ENCODE peak calls at places on chromosomes 11 and 22, in four cellular contexts. One of them, this sample, is unnamed.

GRCh38 chr11:94525933-94526332 is 13.7 kb downstream of the C11orf97 start:
- DNase-seq in upper lobe of left lung: no peak
- DNase-seq in transverse colon: peak
- DNase-seq in GM23338: peak
- DNase-seq in this sample: peak

GRCh38 chr11:92449222-92449621 is 224.6 kb downstream of the FAT3 start:
- DNase-seq in transverse colon: no peak
- DNase-seq in GM23338: no peak
- DNase-seq in upper lobe of left lung: no peak
- DNase-seq in this sample: no peak

GRCh38 chr22:23073506-23074229 is 3.3 kb downstream of the GNAZ start:
- DNase-seq in upper lobe of left lung: no peak
- DNase-seq in GM23338: no peak
- DNase-seq in transverse colon: no peak
- DNase-seq in this sample: peak

GRCh38 chr11:61307354-61307753 is 12.2 kb upstream of the VWCE start:
- DNase-seq in upper lobe of left lung: no peak
- DNase-seq in GM23338: no peak
- DNase-seq in transverse colon: no peak
- DNase-seq in this sample: no peak

GRCh38 chr11:20712912-20713311 is 43.5 kb downstream of the NELL1 start:
- DNase-seq in GM23338: peak
- DNase-seq in transverse colon: no peak
- DNase-seq in upper lobe of left lung: no peak
- DNase-seq in this sample: no peak

GRCh38 chr11:121365304-121365703 is 72.7 kb downstream of the SC5D start:
- DNase-seq in upper lobe of left lung: no peak
- DNase-seq in transverse colon: no peak
- DNase-seq in GM23338: no peak
- DNase-seq in this sample: no peak

GRCh38 chr22:44112191-44112590 is 68.5 kb upstream of the PARVG start:
- DNase-seq in GM23338: no peak
- DNase-seq in transverse colon: no peak
- DNase-seq in upper lobe of left lung: peak
- DNase-seq in this sample: peak

GRCh38 chr22:31332886-31333285 is 13.3 kb downstream of the PATZ1 start:
- DNase-seq in upper lobe of left lung: no peak
- DNase-seq in transverse colon: no peak
- DNase-seq in GM23338: no peak
- DNase-seq in this sample: no peak

GRCh38 chr11:64998141-64998540 is 1.4 kb upstream of the BATF2 start:
- DNase-seq in GM23338: peak
- DNase-seq in upper lobe of left lung: no peak
- DNase-seq in transverse colon: peak
- DNase-seq in this sample: no peak

GRCh38 chr11:127693686-127694085 is 693.1 kb upstream of the KIRREL3 start:
- DNase-seq in transverse colon: no peak
- DNase-seq in upper lobe of left lung: no peak
- DNase-seq in GM23338: no peak
- DNase-seq in this sample: no peak

GRCh38 chr11:77244277-77245014 is 57.0 kb downstream of the GDPD4 start:
- DNase-seq in upper lobe of left lung: no peak
- DNase-seq in GM23338: no peak
- DNase-seq in transverse colon: no peak
- DNase-seq in this sample: no peak

GRCh38 chr22:50732681-50733080 is 5.3 kb upstream of the ACR start:
- DNase-seq in transverse colon: no peak
- DNase-seq in upper lobe of left lung: no peak
- DNase-seq in GM23338: no peak
- DNase-seq in this sample: no peak

GRCh38 chr11:71447791-71448256 is 369 bp downstream of the DHCR7 start:
- DNase-seq in upper lobe of left lung: peak
- DNase-seq in GM23338: peak
- DNase-seq in transverse colon: peak
- DNase-seq in this sample: no peak

GRCh38 chr11:1837171-1838076 is 1.4 kb upstream of the TNNI2 start:
- DNase-seq in GM23338: peak
- DNase-seq in transverse colon: peak
- DNase-seq in upper lobe of left lung: peak
- DNase-seq in this sample: peak

GRCh38 chr11:90476442-90477007 is 253.7 kb upstream of the CHORDC1 start:
- DNase-seq in transverse colon: no peak
- DNase-seq in upper lobe of left lung: no peak
- DNase-seq in GM23338: peak
- DNase-seq in this sample: no peak

GRCh38 chr11:115164774-115165173 is 339.4 kb downstream of the CADM1 start:
- DNase-seq in transverse colon: no peak
- DNase-seq in GM23338: peak
- DNase-seq in upper lobe of left lung: no peak
- DNase-seq in this sample: no peak

GRCh38 chr11:36030707-36031365 is 87.0 kb downstream of the LDLRAD3 start:
- DNase-seq in GM23338: no peak
- DNase-seq in transverse colon: no peak
- DNase-seq in upper lobe of left lung: no peak
- DNase-seq in this sample: no peak

GRCh38 chr11:35165416-35166368 is 26.7 kb downstream of the CD44 start:
- DNase-seq in transverse colon: peak
- DNase-seq in upper lobe of left lung: no peak
- DNase-seq in GM23338: no peak
- DNase-seq in this sample: no peak

GRCh38 chr11:17542249-17542648 is 2.0 kb downstream of the USH1C start:
- DNase-seq in GM23338: no peak
- DNase-seq in transverse colon: peak
- DNase-seq in upper lobe of left lung: no peak
- DNase-seq in this sample: no peak

DNA sequence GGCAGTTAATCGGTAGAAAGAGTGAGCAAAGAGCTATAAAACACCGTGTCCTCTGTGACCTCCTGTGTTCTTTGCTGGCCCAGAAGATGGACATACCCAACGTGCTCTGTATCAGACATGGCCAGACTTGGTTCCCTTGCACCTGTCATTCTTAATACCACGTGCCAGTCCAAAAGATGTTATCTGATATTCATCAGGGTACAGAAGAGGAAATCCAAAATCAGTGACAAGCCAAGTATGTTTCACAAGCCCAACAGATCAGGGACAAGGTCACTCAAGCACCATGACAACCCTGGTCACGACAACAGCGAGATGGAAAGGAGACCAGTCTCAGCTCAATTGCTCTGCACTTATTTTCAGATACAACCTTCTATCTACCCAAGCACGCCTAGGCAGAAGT is 3.4 kb downstream of the LRP4 start:
- DNase-seq in transverse colon: no peak
- DNase-seq in upper lobe of left lung: no peak
- DNase-seq in GM23338: no peak
- DNase-seq in this sample: no peak
- H3K27ac ChIP-seq in transverse colon: peak
- H3K27ac ChIP-seq in upper lobe of left lung: no peak
- H3K27ac ChIP-seq in GM23338: no peak
- H3K27ac ChIP-seq in this sample: peak

GRCh38 chr11:70271635-70271953 is 1.1 kb downstream of the PPFIA1 start:
- DNase-seq in transverse colon: no peak
- DNase-seq in upper lobe of left lung: no peak
- DNase-seq in GM23338: no peak
- DNase-seq in this sample: peak

GRCh38 chr11:70268526-70268925 is 2.0 kb upstream of the PPFIA1 start:
- DNase-seq in upper lobe of left lung: no peak
- DNase-seq in GM23338: no peak
- DNase-seq in transverse colon: no peak
- DNase-seq in this sample: no peak

GRCh38 chr11:70272009-70272408 is 1.5 kb downstream of the PPFIA1 start:
- DNase-seq in GM23338: no peak
- DNase-seq in transverse colon: no peak
- DNase-seq in upper lobe of left lung: no peak
- DNase-seq in this sample: peak

GRCh38 chr11:70270877-70271634 is 566 bp downstream of the PPFIA1 start:
- DNase-seq in GM23338: peak
- DNase-seq in transverse colon: peak
- DNase-seq in upper lobe of left lung: peak
- DNase-seq in this sample: peak

GRCh38 chr11:70270104-70270876 is at the start of gene PPFIA1:
- DNase-seq in GM23338: peak
- DNase-seq in upper lobe of left lung: peak
- DNase-seq in transverse colon: peak
- DNase-seq in this sample: peak
- TF ChIP-seq POLR2AphosphoS5 in GM23338: peak
- TF ChIP-seq POLR2AphosphoS5 in upper lobe of left lung: peak
- TF ChIP-seq POLR2AphosphoS5 in transverse colon: peak
- TF ChIP-seq POLR2AphosphoS5 in this sample: peak

DNA sequence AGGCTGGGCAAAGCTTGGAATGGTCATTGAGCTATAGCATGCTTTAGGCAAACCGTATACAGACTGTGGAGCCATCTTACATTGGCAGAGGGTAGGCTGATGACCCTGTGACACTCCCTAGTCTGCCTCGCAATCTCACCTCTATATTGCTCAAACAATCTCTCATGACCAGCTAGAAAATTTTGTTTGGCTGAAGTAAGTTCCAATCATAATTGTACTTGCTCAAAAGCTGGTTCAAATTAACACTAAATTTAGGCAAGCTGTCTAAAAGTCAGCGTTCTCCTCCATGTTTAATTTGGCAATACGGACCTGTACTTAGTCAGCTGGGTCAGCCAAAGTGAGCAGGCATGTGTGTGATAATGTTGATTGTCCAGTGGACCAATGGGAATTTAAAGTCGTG is 133.0 kb downstream of the SWAP70 start:
- DNase-seq in GM23338: no peak
- DNase-seq in transverse colon: no peak
- DNase-seq in upper lobe of left lung: no peak
- DNase-seq in this sample: no peak
- H3K27ac ChIP-seq in GM23338: peak
- H3K27ac ChIP-seq in transverse colon: no peak
- H3K27ac ChIP-seq in upper lobe of left lung: no peak
- H3K27ac ChIP-seq in this sample: no peak

GRCh38 chr11:12288212-12288933 is 89.0 kb upstream of the PARVA start:
- DNase-seq in upper lobe of left lung: no peak
- DNase-seq in GM23338: peak
- DNase-seq in transverse colon: peak
- DNase-seq in this sample: peak
- TF ChIP-seq POLR2AphosphoS5 in upper lobe of left lung: no peak
- TF ChIP-seq POLR2AphosphoS5 in GM23338: no peak
- TF ChIP-seq POLR2AphosphoS5 in transverse colon: no peak
- TF ChIP-seq POLR2AphosphoS5 in this sample: no peak

DNA sequence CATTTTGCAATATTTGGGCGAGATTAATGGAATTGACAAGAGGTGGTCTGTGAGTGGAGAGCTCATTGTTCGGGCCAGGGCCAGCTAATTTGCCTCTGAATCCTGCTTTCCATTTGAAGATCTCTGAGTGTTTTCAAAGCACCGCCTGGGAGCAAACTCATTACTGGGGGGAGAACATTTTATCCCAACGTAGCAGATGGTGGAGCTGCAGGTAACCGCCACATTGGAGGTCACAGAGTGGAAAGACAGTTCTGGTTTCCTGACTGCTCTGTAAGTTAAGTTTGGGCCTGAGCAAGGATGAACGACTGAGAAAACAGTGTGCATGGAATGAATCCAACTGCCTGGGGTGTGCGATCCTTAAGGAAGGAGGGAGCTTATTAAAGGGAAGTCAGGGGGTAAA is 30.5 kb downstream of the LMO2 start:
- DNase-seq in transverse colon: no peak
- DNase-seq in upper lobe of left lung: no peak
- DNase-seq in GM23338: no peak
- DNase-seq in this sample: no peak
- H3K27ac ChIP-seq in transverse colon: no peak
- H3K27ac ChIP-seq in upper lobe of left lung: peak
- H3K27ac ChIP-seq in GM23338: no peak
- H3K27ac ChIP-seq in this sample: no peak

GRCh38 chr11:498297-499181 is 8.5 kb downstream of the RNH1 start:
- DNase-seq in upper lobe of left lung: peak
- DNase-seq in transverse colon: no peak
- DNase-seq in GM23338: no peak
- DNase-seq in this sample: no peak

GRCh38 chr11:495537-495931 is 11.5 kb downstream of the RNH1 start:
- DNase-seq in transverse colon: no peak
- DNase-seq in upper lobe of left lung: peak
- DNase-seq in GM23338: no peak
- DNase-seq in this sample: no peak

GRCh38 chr11:497565-498296 is 9.3 kb downstream of the RNH1 start:
- DNase-seq in upper lobe of left lung: peak
- DNase-seq in transverse colon: no peak
- DNase-seq in GM23338: no peak
- DNase-seq in this sample: no peak

GRCh38 chr11:494761-495536 is 12.1 kb downstream of the RNH1 start:
- DNase-seq in GM23338: no peak
- DNase-seq in transverse colon: no peak
- DNase-seq in upper lobe of left lung: peak
- DNase-seq in this sample: no peak

DNA sequence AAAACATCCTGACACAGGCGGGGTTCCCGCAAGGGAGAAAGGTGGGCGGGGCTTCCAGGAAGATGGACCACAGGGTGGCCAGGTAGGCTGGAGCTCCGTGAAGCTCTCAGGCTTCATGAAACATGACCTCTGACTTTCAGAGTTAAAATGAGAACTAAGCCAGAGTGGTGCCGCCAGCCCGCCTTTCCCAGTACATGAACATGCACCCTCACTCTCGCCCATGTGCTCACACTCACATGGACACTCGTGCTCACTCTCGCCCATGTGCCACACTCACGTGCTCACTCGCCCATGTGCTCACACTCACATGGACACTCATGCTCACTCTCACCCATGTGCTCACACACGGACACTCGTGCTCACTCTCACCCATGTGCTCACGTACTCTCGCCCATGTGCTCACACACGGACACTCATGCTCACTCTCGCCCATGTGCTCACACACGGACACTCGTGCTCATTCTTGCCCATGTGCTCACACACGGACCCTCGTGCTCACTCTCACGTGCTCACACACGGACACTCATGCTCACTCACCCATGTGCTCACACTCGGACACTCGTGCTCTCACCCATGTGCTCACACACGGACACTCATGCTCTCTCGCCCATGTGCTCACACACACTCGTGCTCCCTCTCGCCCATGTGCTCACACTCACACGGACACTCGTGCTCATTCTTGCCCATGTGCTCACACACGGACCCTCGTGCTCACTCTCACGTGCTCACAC is 10.0 kb downstream of the RNH1 start:
- DNase-seq in transverse colon: no peak
- DNase-seq in GM23338: peak
- DNase-seq in upper lobe of left lung: peak
- DNase-seq in this sample: no peak
- TF ChIP-seq POLR2AphosphoS5 in transverse colon: no peak
- TF ChIP-seq POLR2AphosphoS5 in GM23338: peak
- TF ChIP-seq POLR2AphosphoS5 in upper lobe of left lung: no peak
- TF ChIP-seq POLR2AphosphoS5 in this sample: no peak

This sample was measured in sigmoid colon.